ENCODE peak calls at places on chromosomes 3 and 15, in seven cellular contexts. W is A172; C is KG1; L is stimulated activated CD4-positive, alpha-beta T cell treated with anti-CD3 and anti-CD28 coated beads, Interleukin-15, amount 100 ng/mL, for 24 hours; B is sciatic nerve; T is hepatic stellate cell; P is T-helper 17 cell. I is an unnamed sample.

GRCh38 chr15:86894269-86894668 is 814.6 kb downstream of the AGBL1 start:
- DNase-seq in W (no peak), C (no peak), L (no peak), B (no peak), T (no peak), P (no peak), I (no peak)

GRCh38 chr3:172153335-172153861 is 114.0 kb downstream of the FNDC3B start:
- DNase-seq in W (peak), C (no peak), L (peak), B (peak), T (peak), P (no peak), I (no peak)

GRCh38 chr3:69031635-69032034 is 18.2 kb upstream of the EOGT start:
- DNase-seq in W (no peak), C (no peak), L (no peak), B (no peak), T (no peak), P (no peak), I (no peak)

GRCh38 chr3:76986876-76987513 is 52.9 kb upstream of the ROBO2 start:
- DNase-seq in W (no peak), C (no peak), L (no peak), B (no peak), T (no peak), P (no peak), I (no peak)

GRCh38 chr3:17157713-17158112 is 273.0 kb downstream of the PLCL2 start:
- DNase-seq in W (peak), C (no peak), L (no peak), B (no peak), T (peak), P (no peak), I (no peak)

GRCh38 chr15:31390777-31391486 is 64.3 kb downstream of the KLF13 start:
- DNase-seq in W (no peak), C (no peak), L (no peak), B (no peak), T (peak), P (no peak), I (no peak)

GRCh38 chr3:10495003-10495402 is 10.4 kb downstream of the ATP2B2 start:
- DNase-seq in W (peak), C (no peak), L (no peak), B (no peak), T (no peak), P (no peak), I (no peak)

GRCh38 chr15:67024322-67024997 is 40.9 kb upstream of the SMAD3 start:
- DNase-seq in W (peak), C (no peak), L (peak), B (peak), T (peak), P (no peak), I (peak)

GRCh38 chr3:53721187-53721946 is 124.9 kb downstream of the CHDH start:
- DNase-seq in W (peak), C (no peak), L (no peak), B (no peak), T (no peak), P (no peak), I (no peak)

GRCh38 chr3:136667081-136667480 is 85.1 kb downstream of the STAG1 start:
- DNase-seq in W (peak), C (no peak), L (no peak), B (no peak), T (no peak), P (no peak), I (no peak)

GRCh38 chr3:197183582-197183981 is 114.8 kb downstream of the DLG1 start:
- DNase-seq in W (no peak), C (no peak), L (no peak), B (no peak), T (no peak), P (no peak), I (no peak)

GRCh38 chr15:25709437-25710159 is 153.5 kb downstream of the ATP10A start:
- DNase-seq in W (no peak), C (no peak), L (no peak), B (no peak), T (no peak), P (no peak), I (no peak)

GRCh38 chr3:138197058-138197457 is 10.0 kb downstream of the ARMC8 start:
- DNase-seq in W (peak), C (no peak), L (no peak), B (no peak), T (peak), P (no peak), I (no peak)

GRCh38 chr3:87167634-87168456 is 59.3 kb upstream of the CHMP2B start:
- DNase-seq in W (peak), C (peak), L (peak), B (no peak), T (no peak), P (no peak), I (no peak)

GRCh38 chr3:10758304-10759037 is 57.6 kb upstream of the SLC6A11 start:
- DNase-seq in W (peak), C (peak), L (peak), B (peak), T (peak), P (no peak), I (no peak)

GRCh38 chr15:101482526-101483371 is 6.8 kb downstream of the PCSK6 start:
- DNase-seq in W (peak), C (no peak), L (no peak), B (no peak), T (no peak), P (no peak), I (no peak)

GRCh38 chr3:134148534-134148933 is 102.1 kb downstream of the RYK start:
- DNase-seq in W (no peak), C (no peak), L (no peak), B (no peak), T (no peak), P (no peak), I (no peak)

GRCh38 chr3:144843099-144843498 is 871.5 kb downstream of the DIPK2A start:
- DNase-seq in W (peak), C (no peak), L (no peak), B (no peak), T (no peak), P (no peak), I (no peak)

I was measured in upper lobe of left lung.